ENCODE peak calls at places on chromosomes 7 and 10, in six cellular contexts. One of them, this sample, is unnamed.

GRCh38 chr10:71982269-71983178 is 18.3 kb downstream of the CHST3 start:
- DNase-seq in left cardiac atrium: no peak
- DNase-seq in NCI-H1092 treated with DMSO at 0.1 percent for 48 hours: no peak
- DNase-seq in T-helper 2 cell: no peak
- DNase-seq in Karpas-422: no peak
- DNase-seq in SW480: no peak
- DNase-seq in this sample: no peak

GRCh38 chr10:125136087-125136486 is 24.3 kb downstream of the CTBP2 start:
- DNase-seq in left cardiac atrium: no peak
- DNase-seq in NCI-H1092 treated with DMSO at 0.1 percent for 48 hours: no peak
- DNase-seq in T-helper 2 cell: no peak
- DNase-seq in Karpas-422: no peak
- DNase-seq in SW480: no peak
- DNase-seq in this sample: no peak

GRCh38 chr10:93600446-93600860 is 582 bp downstream of the RBP4 start:
- DNase-seq in left cardiac atrium: no peak
- DNase-seq in NCI-H1092 treated with DMSO at 0.1 percent for 48 hours: no peak
- DNase-seq in T-helper 2 cell: no peak
- DNase-seq in Karpas-422: no peak
- DNase-seq in SW480: no peak
- DNase-seq in this sample: no peak

GRCh38 chr7:70704921-70705346 is 427.0 kb upstream of the GALNT17 start:
- DNase-seq in left cardiac atrium: no peak
- DNase-seq in NCI-H1092 treated with DMSO at 0.1 percent for 48 hours: no peak
- DNase-seq in T-helper 2 cell: no peak
- DNase-seq in Karpas-422: no peak
- DNase-seq in SW480: no peak
- DNase-seq in this sample: no peak

GRCh38 chr10:91653214-91653875 is 20.5 kb upstream of the PPP1R3C start:
- DNase-seq in left cardiac atrium: no peak
- DNase-seq in NCI-H1092 treated with DMSO at 0.1 percent for 48 hours: no peak
- DNase-seq in T-helper 2 cell: no peak
- DNase-seq in Karpas-422: no peak
- DNase-seq in SW480: peak
- DNase-seq in this sample: no peak

GRCh38 chr10:48555310-48556042 is 49.4 kb downstream of the ARHGAP22 start:
- DNase-seq in left cardiac atrium: no peak
- DNase-seq in NCI-H1092 treated with DMSO at 0.1 percent for 48 hours: no peak
- DNase-seq in T-helper 2 cell: no peak
- DNase-seq in Karpas-422: no peak
- DNase-seq in SW480: no peak
- DNase-seq in this sample: peak

GRCh38 chr10:58400609-58401008 is 15.4 kb downstream of the TFAM start:
- DNase-seq in left cardiac atrium: no peak
- DNase-seq in NCI-H1092 treated with DMSO at 0.1 percent for 48 hours: no peak
- DNase-seq in T-helper 2 cell: no peak
- DNase-seq in Karpas-422: no peak
- DNase-seq in SW480: no peak
- DNase-seq in this sample: no peak

GRCh38 chr7:32587431-32587948 is 92.2 kb downstream of the AVL9 start:
- DNase-seq in left cardiac atrium: peak
- DNase-seq in NCI-H1092 treated with DMSO at 0.1 percent for 48 hours: no peak
- DNase-seq in T-helper 2 cell: no peak
- DNase-seq in Karpas-422: no peak
- DNase-seq in SW480: no peak
- DNase-seq in this sample: no peak

GRCh38 chr10:107498983-107499382 is 334.5 kb upstream of the SORCS1 start:
- DNase-seq in left cardiac atrium: no peak
- DNase-seq in NCI-H1092 treated with DMSO at 0.1 percent for 48 hours: no peak
- DNase-seq in T-helper 2 cell: no peak
- DNase-seq in Karpas-422: no peak
- DNase-seq in SW480: no peak
- DNase-seq in this sample: no peak

GRCh38 chr7:116802784-116803183 is 59.6 kb upstream of the CAPZA2 start:
- DNase-seq in left cardiac atrium: no peak
- DNase-seq in NCI-H1092 treated with DMSO at 0.1 percent for 48 hours: peak
- DNase-seq in T-helper 2 cell: no peak
- DNase-seq in Karpas-422: peak
- DNase-seq in SW480: peak
- DNase-seq in this sample: no peak

GRCh38 chr10:69451209-69451783 is at the start of gene TSPAN15:
- DNase-seq in left cardiac atrium: peak
- DNase-seq in NCI-H1092 treated with DMSO at 0.1 percent for 48 hours: peak
- DNase-seq in T-helper 2 cell: peak
- DNase-seq in Karpas-422: peak
- DNase-seq in SW480: peak
- DNase-seq in this sample: peak

GRCh38 chr7:91519241-91520200 is 255.3 kb downstream of the FZD1 start:
- DNase-seq in left cardiac atrium: no peak
- DNase-seq in NCI-H1092 treated with DMSO at 0.1 percent for 48 hours: peak
- DNase-seq in T-helper 2 cell: no peak
- DNase-seq in Karpas-422: no peak
- DNase-seq in SW480: no peak
- DNase-seq in this sample: no peak

GRCh38 chr7:79820387-79820786 is 314.2 kb upstream of the GNAI1 start:
- DNase-seq in left cardiac atrium: peak
- DNase-seq in NCI-H1092 treated with DMSO at 0.1 percent for 48 hours: peak
- DNase-seq in T-helper 2 cell: no peak
- DNase-seq in Karpas-422: no peak
- DNase-seq in SW480: peak
- DNase-seq in this sample: peak

GRCh38 chr7:74190259-74190658 is 16.1 kb downstream of the EIF4H start:
- DNase-seq in left cardiac atrium: no peak
- DNase-seq in NCI-H1092 treated with DMSO at 0.1 percent for 48 hours: no peak
- DNase-seq in T-helper 2 cell: no peak
- DNase-seq in Karpas-422: no peak
- DNase-seq in SW480: no peak
- DNase-seq in this sample: no peak

GRCh38 chr10:1544929-1545328 is 192.4 kb downstream of the ADARB2 start:
- DNase-seq in left cardiac atrium: no peak
- DNase-seq in NCI-H1092 treated with DMSO at 0.1 percent for 48 hours: peak
- DNase-seq in T-helper 2 cell: no peak
- DNase-seq in Karpas-422: no peak
- DNase-seq in SW480: no peak
- DNase-seq in this sample: no peak

GRCh38 chr7:23462846-23463245 is 7.4 kb downstream of the IGF2BP3 start:
- DNase-seq in left cardiac atrium: no peak
- DNase-seq in NCI-H1092 treated with DMSO at 0.1 percent for 48 hours: no peak
- DNase-seq in T-helper 2 cell: no peak
- DNase-seq in Karpas-422: no peak
- DNase-seq in SW480: no peak
- DNase-seq in this sample: no peak

This sample was measured in kidney.